ENCODE peak calls at places on chromosomes 3 and 15, in five cellular contexts. G is pancreas, N is cardiac muscle cell, S is K562, O is tibial artery. Z is an unnamed sample.

GRCh38 chr3:153350420-153350819 is 188.4 kb downstream of the RAP2B start:
- DNase-seq in G (no peak), N (peak; percentile 63), S (no peak), O (no peak), Z (no peak)

GRCh38 chr3:48215876-48216275 is 7.4 kb upstream of the CAMP start:
- DNase-seq in G (no peak), N (peak; percentile 48), S (no peak), O (peak; percentile 61), Z (no peak)

GRCh38 chr3:15052335-15053242 is 12.5 kb downstream of the MRPS25 start:
- DNase-seq in G (no peak), N (no peak), S (peak; percentile 91), O (no peak), Z (no peak)

GRCh38 chr3:177597325-177598109 is 400.2 kb upstream of the TBL1XR1 start:
- DNase-seq in G (no peak), N (peak; percentile 97), S (no peak), O (peak; percentile 72), Z (no peak)

GRCh38 chr15:44554934-44555723 is 18.2 kb downstream of the EIF3J start:
- DNase-seq in G (no peak), N (no peak), S (no peak), O (no peak), Z (no peak)

GRCh38 chr3:170038434-170039110 is 777 bp downstream of the GPR160 start:
- DNase-seq in G (peak; percentile 51), N (no peak), S (no peak), O (no peak), Z (peak; percentile 8)

GRCh38 chr3:21392521-21392920 is 358.5 kb downstream of the ZNF385D start:
- DNase-seq in G (no peak), N (no peak), S (no peak), O (no peak), Z (no peak)

GRCh38 chr15:77406846-77407245 is 13.1 kb downstream of the PEAK1 start:
- DNase-seq in G (no peak), N (no peak), S (no peak), O (no peak), Z (no peak)

GRCh38 chr3:43786102-43786952 is 95.6 kb downstream of the ABHD5 start:
- DNase-seq in G (no peak), N (no peak), S (no peak), O (no peak), Z (no peak)

DNA sequence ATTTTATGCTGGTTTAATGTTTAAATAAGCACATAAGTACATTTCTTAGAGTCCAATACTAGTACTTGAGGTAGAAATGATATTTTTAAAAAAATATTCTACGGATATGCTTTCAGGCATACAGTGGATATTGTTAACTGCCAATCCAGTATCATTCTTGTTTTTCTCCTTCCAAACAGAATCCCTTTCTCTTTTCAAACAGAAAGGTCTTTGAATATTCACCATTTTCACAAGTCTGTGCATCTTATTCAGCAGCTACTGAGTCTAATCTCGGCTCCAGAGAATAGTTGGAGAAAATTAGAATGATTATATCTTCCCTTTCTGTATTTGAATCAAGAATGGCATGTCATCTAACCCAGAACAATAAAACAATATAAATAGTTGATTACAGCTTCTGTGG is 174.5 kb downstream of the GOLGA6L6 start:
- DNase-seq in G (no peak), N (no peak), S (no peak), O (no peak), Z (no peak)
- H3K9me3 ChIP-seq in G (no peaks in the 10 kb centered on the region), N (peaks cover 26% of the 10 kb centered on the region), S (no peaks in the 10 kb centered on the region), O (no peaks in the 10 kb centered on the region), Z (no peaks in the 10 kb centered on the region)

DNA sequence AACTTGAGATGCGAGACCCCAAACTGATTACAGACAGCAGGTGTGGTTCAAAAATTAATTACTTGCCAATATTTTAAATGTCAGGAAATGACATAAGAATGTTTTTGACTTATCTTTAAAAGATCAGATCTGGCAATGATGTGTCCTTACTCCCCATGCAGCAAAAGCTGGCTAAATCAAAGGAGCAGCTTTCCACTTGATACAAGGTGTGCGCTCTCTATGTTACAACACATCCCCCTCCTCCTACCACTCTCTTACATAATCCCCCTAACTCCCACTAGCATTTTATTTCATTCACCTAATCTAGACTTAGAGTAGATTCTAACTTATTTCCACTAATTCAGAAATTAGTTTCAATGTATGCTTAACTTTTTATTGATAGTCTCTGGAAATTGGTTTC is 609.0 kb downstream of the GRM7 start:
- DNase-seq in G (no peak), N (no peak), S (no peak), O (no peak), Z (no peak)
- H3K9me3 ChIP-seq in G (no peaks in the 10 kb centered on the region), N (no peaks in the 10 kb centered on the region), S (peaks cover 2% of the 10 kb centered on the region), O (no peaks in the 10 kb centered on the region), Z (no peaks in the 10 kb centered on the region)

GRCh38 chr15:47212222-47213010 is 504.9 kb upstream of the SEMA6D start:
- DNase-seq in G (no peak), N (no peak), S (no peak), O (no peak), Z (no peak)

GRCh38 chr15:47203993-47204392 is 513.3 kb upstream of the SEMA6D start:
- DNase-seq in G (no peak), N (no peak), S (no peak), O (no peak), Z (no peak)

GRCh38 chr15:47206358-47206978 is 510.8 kb upstream of the SEMA6D start:
- DNase-seq in G (no peak), N (no peak), S (no peak), O (no peak), Z (no peak)
- H3K9me3 ChIP-seq in G (no peaks in the 10 kb centered on the region), N (no peaks in the 10 kb centered on the region), S (no peaks in the 10 kb centered on the region), O (no peaks in the 10 kb centered on the region), Z (no peaks in the 10 kb centered on the region)

GRCh38 chr15:99603828-99604227 is 38.0 kb downstream of the MEF2A start:
- DNase-seq in G (no peak), N (no peak), S (no peak), O (no peak), Z (no peak)

GRCh38 chr15:99593070-99593469 is 27.3 kb downstream of the MEF2A start:
- DNase-seq in G (no peak), N (no peak), S (no peak), O (no peak), Z (no peak)

GRCh38 chr15:99594916-99595315 is 29.1 kb downstream of the MEF2A start:
- DNase-seq in G (no peak), N (no peak), S (no peak), O (no peak), Z (no peak)

DNA sequence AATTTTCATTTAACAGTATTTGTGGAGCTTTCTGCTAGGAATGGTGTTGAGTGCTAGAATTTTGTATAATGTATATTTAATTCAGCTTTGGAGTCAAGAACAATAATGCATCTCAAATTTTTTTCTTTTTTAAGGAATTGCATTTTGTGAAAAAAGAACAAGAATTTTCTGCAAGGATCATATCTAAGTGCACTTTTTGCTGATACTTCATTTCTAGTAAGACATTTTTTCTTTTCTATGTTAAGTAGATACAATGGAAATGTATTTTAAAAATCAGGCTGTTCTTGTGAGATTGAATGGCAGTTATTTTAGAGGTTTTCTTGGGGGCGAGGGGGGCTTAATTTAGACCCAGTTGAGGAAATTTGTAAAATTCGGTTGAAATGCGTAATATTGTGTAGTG is 32.5 kb downstream of the MEF2A start:
- DNase-seq in G (no peak), N (no peak), S (no peak), O (no peak), Z (no peak)
- H3K9me3 ChIP-seq in G (no peaks in the 10 kb centered on the region), N (no peaks in the 10 kb centered on the region), S (no peaks in the 10 kb centered on the region), O (no peaks in the 10 kb centered on the region), Z (peaks cover 4% of the 10 kb centered on the region)

Z was measured in T-helper 17 cell.